ENCODE peak calls at places on chromosomes 5 and 9, in four cellular contexts. C is epithelial cell of esophagus, H is posterior cingulate gyrus, F is T-helper 2 cell. O is an unnamed sample.

GRCh38 chr9:128723352-128723865 is 518 bp downstream of the ZDHHC12 start:
- DNase-seq in C (no peak), H (no peak), F (no peak), O (no peak)

GRCh38 chr5:154502180-154502579 is 24.2 kb upstream of the HAND1 start:
- DNase-seq in C (no peak), H (no peak), F (no peak), O (no peak)

GRCh38 chr5:151024894-151025606 is 4.7 kb downstream of the GPX3 start:
- DNase-seq in C (no peak), H (no peak), F (no peak), O (no peak)

GRCh38 chr5:124655943-124656459 is 90.4 kb downstream of the ZNF608 start:
- DNase-seq in C (peak; percentile 91), H (no peak), F (no peak), O (no peak)

GRCh38 chr9:126693428-126693931 is 79.8 kb downstream of the LMX1B start:
- DNase-seq in C (no peak), H (peak; percentile 72), F (no peak), O (no peak)

GRCh38 chr9:126465977-126466376 is 139.3 kb downstream of the MVB12B start:
- DNase-seq in C (no peak), H (no peak), F (no peak), O (no peak)

GRCh38 chr5:107425541-107426031 is 245.2 kb downstream of the EFNA5 start:
- DNase-seq in C (peak; percentile 80), H (no peak), F (no peak), O (no peak)

GRCh38 chr5:115575167-115576070 is 26.9 kb downstream of the TICAM2 start:
- DNase-seq in C (peak; percentile 68), H (no peak), F (no peak), O (no peak)

GRCh38 chr9:129624168-129624759 is 1.7 kb upstream of the NTMT1 start:
- DNase-seq in C (peak; percentile 59), H (no peak), F (peak; percentile 63), O (peak; percentile 58)

GRCh38 chr9:124818431-124819281 is 34.6 kb upstream of the WDR38 start:
- DNase-seq in C (peak; percentile 92), H (peak; percentile 51), F (no peak), O (no peak)

GRCh38 chr9:112472996-112473395 is 13.6 kb upstream of the KIAA1958 start:
- DNase-seq in C (no peak), H (no peak), F (no peak), O (no peak)

GRCh38 chr5:179823937-179824744 is 3.4 kb downstream of the SQSTM1 start:
- DNase-seq in C (no peak), H (peak; percentile 63), F (no peak), O (no peak)

GRCh38 chr5:132458651-132459030 is 31.9 kb downstream of the IRF1 start:
- DNase-seq in C (peak; percentile 81), H (no peak), F (peak; percentile 70), O (no peak)

GRCh38 chr5:134541736-134542376 is 16.4 kb downstream of the JADE2 start:
- DNase-seq in C (no peak), H (peak; percentile 75), F (no peak), O (no peak)

GRCh38 chr5:10913846-10914245 is 152.8 kb upstream of the DAP start:
- DNase-seq in C (peak; percentile 71), H (no peak), F (no peak), O (no peak)

GRCh38 chr9:94950733-94951590 is 224.5 kb downstream of the AOPEP start:
- DNase-seq in C (peak; percentile 28), H (no peak), F (peak; percentile 81), O (no peak)

GRCh38 chr9:33166263-33167083 is 663 bp downstream of the B4GALT1 start:
- DNase-seq in C (no peak), H (peak; percentile 89), F (no peak), O (no peak)

GRCh38 chr5:75021229-75021628 is 31.1 kb downstream of the GCNT4 start:
- DNase-seq in C (no peak), H (no peak), F (no peak), O (no peak)

GRCh38 chr5:68225188-68225910 is 9.8 kb downstream of the PIK3R1 start:
- DNase-seq in C (peak; percentile 96), H (no peak), F (no peak), O (no peak)

GRCh38 chr5:141960449-141961323 is 2.7 kb upstream of the PCDH12 start:
- DNase-seq in C (peak; percentile 78), H (peak; percentile 95), F (peak; percentile 93), O (peak; percentile 79)

GRCh38 chr5:89037090-89037489 is 154.1 kb upstream of the MEF2C start:
- DNase-seq in C (peak; percentile 92), H (no peak), F (no peak), O (no peak)

GRCh38 chr5:161934486-161934885 is 86.6 kb downstream of the GABRA1 start:
- DNase-seq in C (no peak), H (no peak), F (no peak), O (no peak)

GRCh38 chr5:63155310-63155631 is 576.7 kb downstream of the LRRC70 start:
- DNase-seq in C (peak; percentile 14), H (no peak), F (no peak), O (no peak)

GRCh38 chr9:36798350-36799065 is 225.8 kb downstream of the MELK start:
- DNase-seq in C (peak; percentile 27), H (no peak), F (no peak), O (no peak)